ENCODE peak calls at places on chromosomes 3 and 15, in ten cellular contexts. P is kidney epithelial cell, B is BJ, T is mammary epithelial cell, D is lower lobe of right lung, F is GM23248, S is cardiac fibroblast, E is WERI-Rb-1, V is psoas muscle, I is right atrium auricular region. W is an unnamed sample.
A peak's percentile ranks its signal among the peaks of the same experiment; 100 is the strongest.

GRCh38 chr3:112871735-112872134 is 25.1 kb upstream of the CD200R1L start:
- DNase-seq in P (no peak), B (no peak), T (no peak), D (no peak), F (no peak), S (no peak), E (no peak), V (no peak), I (no peak), W (no peak)

GRCh38 chr15:82918162-82918561 is 34.4 kb downstream of the HOMER2 start:
- DNase-seq in P (no peak), B (no peak), T (no peak), D (no peak), F (no peak), S (no peak), E (no peak), V (peak; percentile 52), I (no peak), W (no peak)

GRCh38 chr3:101873619-101874018 is 24.3 kb downstream of the NFKBIZ start:
- DNase-seq in P (no peak), B (no peak), T (no peak), D (no peak), F (peak; percentile 53), S (peak; percentile 80), E (no peak), V (no peak), I (no peak), W (no peak)

GRCh38 chr15:96353378-96353930 is 23.0 kb downstream of the NR2F2 start:
- DNase-seq in P (no peak), B (no peak), T (no peak), D (no peak), F (no peak), S (no peak), E (no peak), V (no peak), I (no peak), W (no peak)

GRCh38 chr15:51751687-51752683 is 588 bp downstream of the TMOD2 start:
- DNase-seq in P (no peak), B (no peak), T (peak; percentile 65), D (peak; percentile 60), F (peak; percentile 61), S (peak; percentile 49), E (peak; percentile 48), V (peak; percentile 29), I (no peak), W (no peak)

GRCh38 chr3:50164056-50164455 is 8.9 kb downstream of the SEMA3F start:
- DNase-seq in P (peak; percentile 54), B (peak; percentile 52), T (peak; percentile 93), D (peak; percentile 77), F (peak; percentile 98), S (peak; percentile 94), E (no peak), V (peak; percentile 82), I (peak; percentile 82), W (peak; percentile 85)

GRCh38 chr3:183515968-183516851 is 39.3 kb downstream of the KLHL6 start:
- DNase-seq in P (no peak), B (no peak), T (no peak), D (no peak), F (no peak), S (no peak), E (no peak), V (no peak), I (no peak), W (no peak)

GRCh38 chr3:151765685-151766084 is 32.0 kb downstream of the AADACL2 start:
- DNase-seq in P (no peak), B (no peak), T (no peak), D (no peak), F (no peak), S (peak; percentile 35), E (no peak), V (no peak), I (no peak), W (no peak)

GRCh38 chr3:11591006-11591360 is 52.7 kb downstream of the VGLL4 start:
- DNase-seq in P (no peak), B (no peak), T (no peak), D (no peak), F (peak; percentile 71), S (peak; percentile 72), E (no peak), V (no peak), I (no peak), W (no peak)

GRCh38 chr3:147422934-147423599 is 13.9 kb downstream of the ZIC1 start:
- DNase-seq in P (no peak), B (no peak), T (no peak), D (no peak), F (peak; percentile 48), S (no peak), E (peak; percentile 67), V (no peak), I (no peak), W (no peak)

GRCh38 chr3:112136959-112137693 is 4.1 kb upstream of the GCSAM start:
- DNase-seq in P (no peak), B (no peak), T (peak; percentile 53), D (no peak), F (peak; percentile 43), S (peak; percentile 63), E (peak; percentile 48), V (no peak), I (no peak), W (peak; percentile 53)

GRCh38 chr15:38861108-38861507 is 296.5 kb upstream of the RASGRP1 start:
- DNase-seq in P (no peak), B (no peak), T (no peak), D (no peak), F (no peak), S (no peak), E (no peak), V (no peak), I (no peak), W (no peak)

GRCh38 chr15:42091753-42092665 is 2.4 kb downstream of the PLA2G4D start:
- DNase-seq in P (no peak), B (no peak), T (peak; percentile 65), D (no peak), F (peak; percentile 42), S (no peak), E (no peak), V (no peak), I (peak; percentile 40), W (peak; percentile 78)

DNA sequence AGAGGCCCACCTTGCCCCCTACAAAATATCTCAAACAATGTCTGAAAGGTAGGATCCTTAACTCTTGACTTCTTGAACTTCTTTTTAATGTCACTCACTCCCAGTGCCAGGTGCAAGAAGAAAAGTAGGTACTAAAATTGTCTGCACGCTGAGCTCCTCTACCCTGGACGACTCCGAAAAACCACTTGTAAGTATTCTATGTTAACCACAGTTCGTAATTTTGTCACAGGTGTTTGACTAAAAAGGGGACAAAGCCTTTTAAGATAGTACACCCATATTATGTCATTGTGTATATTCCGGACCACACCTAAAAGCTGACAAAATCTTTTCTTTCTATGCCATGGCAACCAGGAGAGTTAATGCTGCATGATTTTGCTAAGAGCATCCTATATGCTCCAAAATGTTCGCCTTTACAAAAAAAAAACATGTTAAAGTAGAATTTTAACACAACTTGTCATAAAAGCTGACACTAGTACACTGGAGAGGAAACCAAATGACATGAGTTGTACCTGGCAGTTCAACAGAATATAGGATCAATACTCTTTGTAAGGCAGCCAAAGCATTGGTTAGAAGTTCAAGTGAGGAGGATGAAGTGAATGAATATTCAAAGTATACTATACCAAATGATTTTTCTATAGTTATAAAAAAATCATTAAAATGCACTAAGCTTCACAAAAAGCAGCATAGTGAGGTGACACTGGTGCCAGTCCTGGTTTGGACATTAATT is 210.5 kb downstream of the FOXP1 start:
- DNase-seq in P (no peak), B (no peak), T (no peak), D (no peak), F (no peak), S (no peak), E (no peak), V (no peak), I (no peak), W (no peak)
- H3K4me3 ChIP-seq in P (no peak overlapping the region), B (no peak overlapping the region), T (no peak overlapping the region), D (no peak overlapping the region), F (no peak overlapping the region), S (no peak overlapping the region), E (no peak overlapping the region), V (no peak overlapping the region), I (no peak overlapping the region), W (no peak overlapping the region)

DNA sequence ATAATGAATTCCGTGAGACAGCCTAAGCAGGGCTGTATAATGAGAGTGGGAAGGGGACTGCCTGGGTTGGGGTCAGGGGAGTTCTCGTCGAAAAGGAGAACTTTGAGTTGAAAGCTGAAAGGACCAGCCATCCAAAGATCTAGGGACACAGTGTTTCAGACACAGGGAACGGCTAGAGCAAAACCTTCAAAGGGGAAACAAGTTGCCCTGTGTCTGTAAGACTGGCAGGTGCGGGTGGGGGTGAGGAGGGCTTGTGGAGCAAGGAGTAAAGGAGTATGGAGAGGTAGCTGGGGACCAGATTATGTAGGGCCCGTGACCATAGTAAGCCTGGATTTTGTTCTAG is 1.3 kb upstream of the SRP14 start:
- DNase-seq in P (no peak), B (no peak), T (no peak), D (no peak), F (no peak), S (no peak), E (no peak), V (no peak), I (no peak), W (no peak)
- H3K4me3 ChIP-seq in P (no peak overlapping the region), B (no peak overlapping the region), T (no peak overlapping the region), D (peak overlapping the region; percentile 76), F (peak overlapping the region; percentile 99), S (no peak overlapping the region), E (no peak overlapping the region), V (peak overlapping the region; percentile 80), I (no peak overlapping the region), W (peak overlapping the region; percentile 84)

GRCh38 chr3:134370611-134371451 is 3.4 kb downstream of the AMOTL2 start:
- DNase-seq in P (no peak), B (no peak), T (no peak), D (no peak), F (peak; percentile 23), S (no peak), E (no peak), V (no peak), I (no peak), W (no peak)

GRCh38 chr3:134371542-134372324 is 2.5 kb downstream of the AMOTL2 start:
- DNase-seq in P (no peak), B (no peak), T (no peak), D (no peak), F (peak; percentile 69), S (peak; percentile 63), E (no peak), V (no peak), I (no peak), W (no peak)

GRCh38 chr3:134369231-134369741 is 5.0 kb downstream of the AMOTL2 start:
- DNase-seq in P (no peak), B (no peak), T (no peak), D (no peak), F (peak; percentile 78), S (peak; percentile 90), E (no peak), V (no peak), I (no peak), W (no peak)

GRCh38 chr3:134368751-134369105 is 5.5 kb downstream of the AMOTL2 start:
- DNase-seq in P (no peak), B (no peak), T (no peak), D (no peak), F (peak; percentile 8), S (no peak), E (no peak), V (no peak), I (no peak), W (no peak)

GRCh38 chr3:134369861-134370596 is 4.2 kb downstream of the AMOTL2 start:
- DNase-seq in P (no peak), B (no peak), T (no peak), D (no peak), F (peak; percentile 33), S (no peak), E (no peak), V (no peak), I (no peak), W (no peak)
- H3K4me3 ChIP-seq in P (no peak overlapping the region), B (peak overlapping the region; percentile 97), T (no peak overlapping the region), D (peak overlapping the region; percentile 80), F (peak overlapping the region; percentile 100), S (peak overlapping the region; percentile 5), E (no peak overlapping the region), V (peak overlapping the region; percentile 86), I (no peak overlapping the region), W (peak overlapping the region; percentile 100)

GRCh38 chr3:115398481-115398880 is 224.8 kb upstream of the GAP43 start:
- DNase-seq in P (no peak), B (no peak), T (no peak), D (no peak), F (no peak), S (no peak), E (peak; percentile 48), V (no peak), I (no peak), W (no peak)
- H3K4me3 ChIP-seq in P (no peak overlapping the region), B (no peak overlapping the region), T (no peak overlapping the region), D (no peak overlapping the region), F (no peak overlapping the region), S (no peak overlapping the region), E (no peak overlapping the region), V (no peak overlapping the region), I (no peak overlapping the region), W (no peak overlapping the region)